ENCODE peak calls at places on chromosome 17, in nine cellular contexts. O is cardiac muscle cell; B is stimulated activated CD8-positive, alpha-beta memory T cell treated with anti-CD3 and anti-CD28 coated beads, Interleukin-4, amount 100 ng/mL, for 4 hours; T is NCI-H1417; R is nucleus accumbens; E is ELR; K is GM03348; N is HFFc6; H is esophagus muscularis mucosa. P is an unnamed sample.

GRCh38 chr17:4833941-4834501 is 881 bp downstream of the MINK1 start:
- DNase-seq in O (peak), B (no peak), T (no peak), R (peak), E (peak), K (peak), N (peak), H (no peak), P (no peak)

GRCh38 chr17:28807925-28808641 is 34.5 kb downstream of the FAM222B start:
- DNase-seq in O (peak), B (no peak), T (no peak), R (no peak), E (peak), K (peak), N (peak), H (no peak), P (no peak)

GRCh38 chr17:70945386-70945785 is 776.1 kb downstream of the KCNJ2 start:
- DNase-seq in O (peak), B (no peak), T (no peak), R (no peak), E (peak), K (no peak), N (no peak), H (no peak), P (no peak)

GRCh38 chr17:50972579-50972978 is 106.4 kb upstream of the TOB1 start:
- DNase-seq in O (no peak), B (no peak), T (peak), R (no peak), E (no peak), K (no peak), N (no peak), H (no peak), P (no peak)

GRCh38 chr17:77391668-77392375 is 251.1 kb downstream of the SEC14L1 start:
- DNase-seq in O (peak), B (no peak), T (no peak), R (no peak), E (peak), K (peak), N (peak), H (no peak), P (no peak)

GRCh38 chr17:56230660-56231059 is 77.4 kb downstream of the ANKFN1 start:
- DNase-seq in O (peak), B (no peak), T (no peak), R (no peak), E (no peak), K (peak), N (no peak), H (no peak), P (no peak)

GRCh38 chr17:13228225-13228624 is 210.4 kb upstream of the ELAC2 start:
- DNase-seq in O (no peak), B (no peak), T (no peak), R (no peak), E (no peak), K (no peak), N (no peak), H (no peak), P (no peak)

GRCh38 chr17:57463103-57463885 is 207.0 kb downstream of the MSI2 start:
- DNase-seq in O (peak), B (peak), T (no peak), R (no peak), E (peak), K (peak), N (peak), H (no peak), P (no peak)

GRCh38 chr17:58710948-58711552 is 18.6 kb downstream of the RAD51C start:
- DNase-seq in O (peak), B (no peak), T (peak), R (no peak), E (peak), K (peak), N (peak), H (no peak), P (no peak)

GRCh38 chr17:45172541-45173286 is 11.0 kb downstream of the HEXIM2 start:
- DNase-seq in O (peak), B (no peak), T (no peak), R (peak), E (peak), K (peak), N (peak), H (no peak), P (peak)

GRCh38 chr17:51709867-51710266 is 448.6 kb downstream of the CA10 start:
- DNase-seq in O (no peak), B (no peak), T (no peak), R (no peak), E (no peak), K (no peak), N (no peak), H (no peak), P (no peak)

GRCh38 chr17:77865109-77865611 is 93.3 kb upstream of the TNRC6C start:
- DNase-seq in O (peak), B (no peak), T (peak), R (no peak), E (no peak), K (peak), N (no peak), H (no peak), P (no peak)

GRCh38 chr17:39799395-39799794 is 61.7 kb downstream of the GRB7 start:
- DNase-seq in O (no peak), B (no peak), T (no peak), R (no peak), E (no peak), K (no peak), N (no peak), H (no peak), P (no peak)

GRCh38 chr17:81471804-81472456 is 40.7 kb downstream of the ACTG1 start:
- DNase-seq in O (peak), B (no peak), T (no peak), R (peak), E (peak), K (peak), N (peak), H (no peak), P (no peak)

GRCh38 chr17:76566988-76567431 is 18.6 kb downstream of the ST6GALNAC2 start:
- DNase-seq in O (no peak), B (no peak), T (no peak), R (no peak), E (peak), K (no peak), N (no peak), H (no peak), P (no peak)

GRCh38 chr17:50087246-50087911 is 7.8 kb upstream of the PDK2 start:
- DNase-seq in O (peak), B (peak), T (peak), R (peak), E (peak), K (peak), N (peak), H (no peak), P (peak)

GRCh38 chr17:64129515-64129764 is 504 bp downstream of the ERN1 start:
- DNase-seq in O (no peak), B (no peak), T (no peak), R (no peak), E (no peak), K (no peak), N (no peak), H (no peak), P (no peak)

GRCh38 chr17:50539762-50540440 is 7.1 kb upstream of the SPATA20 start:
- DNase-seq in O (no peak), B (no peak), T (peak), R (no peak), E (no peak), K (no peak), N (no peak), H (no peak), P (no peak)

GRCh38 chr17:63694974-63695773 is 4.8 kb downstream of the LIMD2 start:
- DNase-seq in O (no peak), B (no peak), T (no peak), R (no peak), E (no peak), K (no peak), N (no peak), H (no peak), P (no peak)

GRCh38 chr17:65583921-65584603 is 22.6 kb upstream of the AXIN2 start:
- DNase-seq in O (no peak), B (no peak), T (no peak), R (peak), E (no peak), K (no peak), N (no peak), H (no peak), P (no peak)

GRCh38 chr17:19371259-19372003 is 6.9 kb upstream of the MAPK7 start:
- DNase-seq in O (no peak), B (no peak), T (no peak), R (no peak), E (no peak), K (no peak), N (no peak), H (no peak), P (no peak)

GRCh38 chr17:73030501-73030911 is 62.0 kb downstream of the SLC39A11 start:
- DNase-seq in O (peak), B (no peak), T (no peak), R (no peak), E (no peak), K (peak), N (no peak), H (no peak), P (no peak)

GRCh38 chr17:81545160-81545949 is 6.8 kb downstream of the FAAP100 start:
- DNase-seq in O (no peak), B (no peak), T (no peak), R (no peak), E (no peak), K (no peak), N (no peak), H (no peak), P (no peak)

GRCh38 chr17:33562792-33563191 is 269.7 kb upstream of the ASIC2 start:
- DNase-seq in O (no peak), B (no peak), T (no peak), R (no peak), E (no peak), K (no peak), N (no peak), H (no peak), P (no peak)

GRCh38 chr17:40459646-40460584 is 16.7 kb downstream of the IGFBP4 start:
- DNase-seq in O (no peak), B (no peak), T (no peak), R (no peak), E (no peak), K (no peak), N (no peak), H (no peak), P (no peak)

GRCh38 chr17:4498461-4499397 is at the start of gene SPNS2:
- DNase-seq in O (peak), B (peak), T (peak), R (peak), E (peak), K (peak), N (no peak), H (no peak), P (peak)

GRCh38 chr17:64173646-64174045 is 43.7 kb upstream of the ERN1 start:
- DNase-seq in O (no peak), B (no peak), T (no peak), R (no peak), E (no peak), K (no peak), N (no peak), H (no peak), P (no peak)

GRCh38 chr17:50219345-50219744 is 17.9 kb upstream of the COL1A1 start:
- DNase-seq in O (peak), B (no peak), T (no peak), R (no peak), E (peak), K (peak), N (peak), H (no peak), P (no peak)